ENCODE peak calls at places on chromosomes 7 and 10, in six cellular contexts. W is A549; Y is cerebellum; E is foreskin fibroblast; B is activated CD4-positive, alpha-beta T cell treated with anti-CD3 and anti-CD28 coated beads, Interleukin-2, amount 10 ng/mL, durations not matched to agents 7 days and 5 days; J is fibroblast of the conjunctiva. G is an unnamed sample.

GRCh38 chr7:135174941-135175340 is 4.4 kb upstream of the CYREN start:
- DNase-seq in W (no peak), Y (no peak), E (no peak), B (no peak), J (no peak), G (no peak)

GRCh38 chr7:31119249-31119648 is 67.1 kb downstream of the ADCYAP1R1 start:
- DNase-seq in W (no peak), Y (no peak), E (no peak), B (no peak), J (no peak), G (no peak)

GRCh38 chr7:64672414-64672813 is 6.5 kb downstream of the ZNF107 start:
- DNase-seq in W (no peak), Y (no peak), E (no peak), B (no peak), J (no peak), G (no peak)

GRCh38 chr10:9010093-9010492 is 955.6 kb downstream of the GATA3 start:
- DNase-seq in W (no peak), Y (no peak), E (no peak), B (peak; percentile 54), J (no peak), G (no peak)

GRCh38 chr7:93117852-93118530 is at the start of gene SAMD9:
- DNase-seq in W (peak; percentile 77), Y (peak; percentile 1), E (peak; percentile 85), B (peak; percentile 82), J (peak; percentile 71), G (no peak)

GRCh38 chr10:75111906-75112703 is 649 bp downstream of the SAMD8 start:
- DNase-seq in W (peak; percentile 60), Y (peak; percentile 54), E (peak; percentile 69), B (peak; percentile 43), J (no peak), G (no peak)

GRCh38 chr7:27153526-27153925 is 1.1 kb upstream of the HOXA3 start:
- DNase-seq in W (no peak), Y (no peak), E (no peak), B (no peak), J (no peak), G (no peak)

GRCh38 chr10:116831086-116831485 is 18.2 kb upstream of the ENO4 start:
- DNase-seq in W (no peak), Y (no peak), E (no peak), B (no peak), J (no peak), G (no peak)

GRCh38 chr7:16494955-16495719 is 29.6 kb upstream of the SOSTDC1 start:
- DNase-seq in W (peak; percentile 10), Y (no peak), E (no peak), B (no peak), J (no peak), G (no peak)

GRCh38 chr7:92880212-92881090 is 44.1 kb upstream of the CDK6 start:
- DNase-seq in W (peak; percentile 47), Y (no peak), E (no peak), B (no peak), J (no peak), G (no peak)

GRCh38 chr10:97915761-97916160 is 66.1 kb downstream of the GOLGA7B start:
- DNase-seq in W (no peak), Y (peak; percentile 70), E (no peak), B (no peak), J (no peak), G (no peak)

GRCh38 chr10:17758200-17758599 is 6.2 kb downstream of the TMEM236 start:
- DNase-seq in W (no peak), Y (no peak), E (no peak), B (no peak), J (no peak), G (no peak)

GRCh38 chr10:59167512-59167911 is 8.9 kb upstream of the PHYHIPL start:
- DNase-seq in W (no peak), Y (no peak), E (no peak), B (no peak), J (no peak), G (no peak)

GRCh38 chr7:139732471-139733167 is 45.2 kb downstream of the HIPK2 start:
- DNase-seq in W (no peak), Y (no peak), E (no peak), B (no peak), J (no peak), G (no peak)

GRCh38 chr7:28853150-28853549 is 105.0 kb downstream of the TRIL start:
- DNase-seq in W (no peak), Y (no peak), E (peak; percentile 54), B (no peak), J (no peak), G (peak; percentile 39)

GRCh38 chr10:28326516-28327493 is 23.9 kb upstream of the MPP7 start:
- DNase-seq in W (no peak), Y (peak; percentile 45), E (peak; percentile 62), B (no peak), J (no peak), G (peak; percentile 77)

G was measured in retinal pigment epithelial cell.